ENCODE peak calls at places on chromosome 19, in nine cellular contexts. One of them, this sample, is unnamed.

GRCh38 chr19:6100284-6100915 is 9.9 kb downstream of the RFX2 start:
- DNase-seq in right lobe of liver: no peak
- DNase-seq in A549: no peak
- DNase-seq in left ventricle myocardium inferior: no peak
- DNase-seq in heart left ventricle: peak
- DNase-seq in upper lobe of right lung: peak
- DNase-seq in uterus: no peak
- DNase-seq in tibial nerve: no peak
- DNase-seq in SK-N-SH: no peak
- DNase-seq in this sample: no peak

GRCh38 chr19:35955881-35956634 is 19.9 kb downstream of the LRFN3 start:
- DNase-seq in right lobe of liver: no peak
- DNase-seq in A549: no peak
- DNase-seq in left ventricle myocardium inferior: no peak
- DNase-seq in heart left ventricle: no peak
- DNase-seq in upper lobe of right lung: no peak
- DNase-seq in uterus: no peak
- DNase-seq in tibial nerve: no peak
- DNase-seq in SK-N-SH: no peak
- DNase-seq in this sample: no peak

GRCh38 chr19:19460761-19461265 is 54.5 kb downstream of the TSSK6 start:
- DNase-seq in right lobe of liver: no peak
- DNase-seq in A549: no peak
- DNase-seq in left ventricle myocardium inferior: peak
- DNase-seq in heart left ventricle: peak
- DNase-seq in upper lobe of right lung: peak
- DNase-seq in uterus: no peak
- DNase-seq in tibial nerve: peak
- DNase-seq in SK-N-SH: peak
- DNase-seq in this sample: no peak

GRCh38 chr19:2231621-2232221 is 4.4 kb downstream of the PLEKHJ1 start:
- DNase-seq in right lobe of liver: no peak
- DNase-seq in A549: peak
- DNase-seq in left ventricle myocardium inferior: no peak
- DNase-seq in heart left ventricle: no peak
- DNase-seq in upper lobe of right lung: no peak
- DNase-seq in uterus: no peak
- DNase-seq in tibial nerve: no peak
- DNase-seq in SK-N-SH: peak
- DNase-seq in this sample: no peak

GRCh38 chr19:17873661-17874422 is 2.1 kb downstream of the SLC5A5 start:
- DNase-seq in right lobe of liver: no peak
- DNase-seq in A549: peak
- DNase-seq in left ventricle myocardium inferior: no peak
- DNase-seq in heart left ventricle: no peak
- DNase-seq in upper lobe of right lung: peak
- DNase-seq in uterus: no peak
- DNase-seq in tibial nerve: no peak
- DNase-seq in SK-N-SH: peak
- DNase-seq in this sample: no peak

GRCh38 chr19:17938092-17938845 is 5.5 kb downstream of the CCDC124 start:
- DNase-seq in right lobe of liver: peak
- DNase-seq in A549: peak
- DNase-seq in left ventricle myocardium inferior: peak
- DNase-seq in heart left ventricle: peak
- DNase-seq in upper lobe of right lung: peak
- DNase-seq in uterus: peak
- DNase-seq in tibial nerve: peak
- DNase-seq in SK-N-SH: peak
- DNase-seq in this sample: no peak

GRCh38 chr19:7441468-7442146 is 47.2 kb downstream of the PEX11G start:
- DNase-seq in right lobe of liver: no peak
- DNase-seq in A549: no peak
- DNase-seq in left ventricle myocardium inferior: no peak
- DNase-seq in heart left ventricle: no peak
- DNase-seq in upper lobe of right lung: no peak
- DNase-seq in uterus: no peak
- DNase-seq in tibial nerve: no peak
- DNase-seq in SK-N-SH: no peak
- DNase-seq in this sample: no peak

GRCh38 chr19:47176627-47177090 is 46.0 kb downstream of the SAE1 start:
- DNase-seq in right lobe of liver: no peak
- DNase-seq in A549: no peak
- DNase-seq in left ventricle myocardium inferior: no peak
- DNase-seq in heart left ventricle: no peak
- DNase-seq in upper lobe of right lung: no peak
- DNase-seq in uterus: peak
- DNase-seq in tibial nerve: peak
- DNase-seq in SK-N-SH: no peak
- DNase-seq in this sample: no peak

GRCh38 chr19:43300206-43300605 is 30.9 kb upstream of the PSG9 start:
- DNase-seq in right lobe of liver: no peak
- DNase-seq in A549: no peak
- DNase-seq in left ventricle myocardium inferior: no peak
- DNase-seq in heart left ventricle: no peak
- DNase-seq in upper lobe of right lung: no peak
- DNase-seq in uterus: no peak
- DNase-seq in tibial nerve: no peak
- DNase-seq in SK-N-SH: no peak
- DNase-seq in this sample: no peak
- H3K27ac ChIP-seq in right lobe of liver: no peak
- H3K27ac ChIP-seq in A549: no peak
- H3K27ac ChIP-seq in left ventricle myocardium inferior: no peak
- H3K27ac ChIP-seq in heart left ventricle: no peak
- H3K27ac ChIP-seq in upper lobe of right lung: no peak
- H3K27ac ChIP-seq in uterus: no peak
- H3K27ac ChIP-seq in tibial nerve: no peak
- H3K27ac ChIP-seq in SK-N-SH: no peak
- H3K27ac ChIP-seq in this sample: no peak

GRCh38 chr19:14516048-14516534 is 2.1 kb downstream of the DNAJB1 start:
- DNase-seq in right lobe of liver: peak
- DNase-seq in A549: no peak
- DNase-seq in left ventricle myocardium inferior: no peak
- DNase-seq in heart left ventricle: no peak
- DNase-seq in upper lobe of right lung: peak
- DNase-seq in uterus: no peak
- DNase-seq in tibial nerve: no peak
- DNase-seq in SK-N-SH: no peak
- DNase-seq in this sample: no peak
- H3K4me3 ChIP-seq in right lobe of liver: peak
- H3K4me3 ChIP-seq in A549: peak
- H3K4me3 ChIP-seq in left ventricle myocardium inferior: peak
- H3K4me3 ChIP-seq in heart left ventricle: peak
- H3K4me3 ChIP-seq in upper lobe of right lung: peak
- H3K4me3 ChIP-seq in uterus: peak
- H3K4me3 ChIP-seq in tibial nerve: peak
- H3K4me3 ChIP-seq in SK-N-SH: peak
- H3K4me3 ChIP-seq in this sample: peak

GRCh38 chr19:1104452-1105216 is 840 bp downstream of the GPX4 start:
- DNase-seq in right lobe of liver: peak
- DNase-seq in A549: peak
- DNase-seq in left ventricle myocardium inferior: peak
- DNase-seq in heart left ventricle: peak
- DNase-seq in upper lobe of right lung: peak
- DNase-seq in uterus: peak
- DNase-seq in tibial nerve: peak
- DNase-seq in SK-N-SH: peak
- DNase-seq in this sample: no peak
- TF ChIP-seq CTCF in right lobe of liver: no peak
- TF ChIP-seq CTCF in A549: no peak
- TF ChIP-seq CTCF in left ventricle myocardium inferior: no peak
- TF ChIP-seq CTCF in heart left ventricle: no peak
- TF ChIP-seq CTCF in upper lobe of right lung: no peak
- TF ChIP-seq CTCF in uterus: no peak
- TF ChIP-seq CTCF in tibial nerve: no peak
- TF ChIP-seq CTCF in SK-N-SH: no peak
- TF ChIP-seq CTCF in this sample: no peak

DNA sequence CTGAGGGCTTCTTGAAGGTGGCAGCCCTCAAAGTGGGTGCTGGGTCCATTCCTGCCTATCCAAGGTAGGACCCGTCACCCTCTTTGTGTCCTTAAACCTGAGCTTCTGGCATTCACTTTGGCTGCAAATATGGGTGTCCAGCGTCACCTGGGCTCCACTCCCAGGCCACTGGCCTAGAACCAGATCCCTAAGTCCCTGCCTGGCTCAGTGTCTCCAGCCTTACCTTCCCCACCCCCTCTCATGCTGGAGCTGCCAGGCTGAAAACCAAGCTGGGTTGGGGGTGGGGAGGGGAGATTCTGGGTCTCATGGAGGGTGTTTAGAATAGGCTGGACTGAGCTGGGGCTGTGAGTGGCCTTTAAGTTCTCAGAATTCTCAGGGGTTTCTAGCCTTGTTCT is 12.4 kb downstream of the PDE4A start:
- DNase-seq in right lobe of liver: no peak
- DNase-seq in A549: no peak
- DNase-seq in left ventricle myocardium inferior: peak
- DNase-seq in heart left ventricle: no peak
- DNase-seq in upper lobe of right lung: no peak
- DNase-seq in uterus: no peak
- DNase-seq in tibial nerve: no peak
- DNase-seq in SK-N-SH: no peak
- DNase-seq in this sample: no peak
- H3K27ac ChIP-seq in right lobe of liver: no peak
- H3K27ac ChIP-seq in A549: peak
- H3K27ac ChIP-seq in left ventricle myocardium inferior: peak
- H3K27ac ChIP-seq in heart left ventricle: peak
- H3K27ac ChIP-seq in upper lobe of right lung: peak
- H3K27ac ChIP-seq in uterus: peak
- H3K27ac ChIP-seq in tibial nerve: peak
- H3K27ac ChIP-seq in SK-N-SH: no peak
- H3K27ac ChIP-seq in this sample: no peak

This sample was measured in thoracic aorta.